ENCODE peak calls at places on chromosome 7, in ten cellular contexts. Z is WERI-Rb-1, E is thoracic aorta, N is astrocyte of the cerebellum, H is endodermal cell, J is endothelial cell, S is heart right ventricle, Y is heart left ventricle, P is left lung, V is tibial artery. I is an unnamed sample.

GRCh38 chr7:537911-538634 is 18.4 kb upstream of the PDGFA start:
- DNase-seq in Z (no peak), E (no peak), N (no peak), H (peak), J (no peak), S (peak), Y (no peak), P (peak), V (peak), I (no peak)

GRCh38 chr7:39633563-39634550 is 10.5 kb downstream of the RALA start:
- DNase-seq in Z (no peak), E (no peak), N (no peak), H (no peak), J (no peak), S (no peak), Y (no peak), P (no peak), V (no peak), I (no peak)

GRCh38 chr7:78412216-78412858 is 613.8 kb downstream of the PHTF2 start:
- DNase-seq in Z (no peak), E (no peak), N (no peak), H (no peak), J (no peak), S (no peak), Y (no peak), P (no peak), V (no peak), I (no peak)

GRCh38 chr7:19353158-19353557 is 207.9 kb upstream of the FERD3L start:
- DNase-seq in Z (no peak), E (no peak), N (no peak), H (no peak), J (no peak), S (no peak), Y (no peak), P (no peak), V (no peak), I (no peak)

GRCh38 chr7:80884511-80885195 is 34.2 kb downstream of the SEMA3C start:
- DNase-seq in Z (no peak), E (no peak), N (no peak), H (no peak), J (no peak), S (no peak), Y (no peak), P (no peak), V (no peak), I (no peak)

GRCh38 chr7:64277630-64278029 is 36.1 kb upstream of the ZNF736 start:
- DNase-seq in Z (no peak), E (no peak), N (no peak), H (no peak), J (no peak), S (no peak), Y (no peak), P (no peak), V (no peak), I (no peak)

GRCh38 chr7:36871863-36872262 is 147.6 kb upstream of the AOAH start:
- DNase-seq in Z (no peak), E (no peak), N (no peak), H (no peak), J (no peak), S (no peak), Y (no peak), P (no peak), V (no peak), I (no peak)

GRCh38 chr7:24337180-24337579 is 53.2 kb downstream of the NPY start:
- DNase-seq in Z (no peak), E (no peak), N (no peak), H (peak), J (no peak), S (no peak), Y (no peak), P (no peak), V (no peak), I (no peak)

GRCh38 chr7:143974457-143974856 is 19.8 kb downstream of the OR2F1 start:
- DNase-seq in Z (no peak), E (no peak), N (no peak), H (no peak), J (no peak), S (no peak), Y (no peak), P (no peak), V (no peak), I (no peak)

GRCh38 chr7:154757756-154758155 is 245.2 kb downstream of the PAXIP1 start:
- DNase-seq in Z (no peak), E (no peak), N (no peak), H (no peak), J (no peak), S (no peak), Y (no peak), P (no peak), V (no peak), I (no peak)

GRCh38 chr7:155190608-155191536 is 106.8 kb upstream of the INSIG1 start:
- DNase-seq in Z (peak), E (no peak), N (no peak), H (peak), J (peak), S (peak), Y (no peak), P (peak), V (no peak), I (no peak)

GRCh38 chr7:155862088-155862487 is 49.8 kb upstream of the SHH start:
- DNase-seq in Z (no peak), E (no peak), N (no peak), H (no peak), J (no peak), S (no peak), Y (no peak), P (no peak), V (no peak), I (no peak)

GRCh38 chr7:3922175-3922635 is 621.2 kb downstream of the SDK1 start:
- DNase-seq in Z (peak), E (peak), N (peak), H (peak), J (peak), S (peak), Y (no peak), P (peak), V (no peak), I (no peak)

GRCh38 chr7:158365332-158365731 is 222.3 kb downstream of the PTPRN2 start:
- DNase-seq in Z (no peak), E (no peak), N (no peak), H (no peak), J (no peak), S (no peak), Y (no peak), P (peak), V (peak), I (no peak)

GRCh38 chr7:71795373-71795772 is 616.8 kb downstream of the CALN1 start:
- DNase-seq in Z (no peak), E (no peak), N (no peak), H (no peak), J (no peak), S (no peak), Y (no peak), P (no peak), V (no peak), I (no peak)

GRCh38 chr7:118232837-118233236 is 8.3 kb downstream of the ANKRD7 start:
- DNase-seq in Z (no peak), E (no peak), N (peak), H (no peak), J (no peak), S (no peak), Y (no peak), P (no peak), V (no peak), I (no peak)

GRCh38 chr7:127154101-127154500 is 98.6 kb downstream of the GRM8 start:
- DNase-seq in Z (no peak), E (no peak), N (no peak), H (no peak), J (no peak), S (no peak), Y (no peak), P (no peak), V (no peak), I (no peak)

GRCh38 chr7:127153315-127153714 is 99.4 kb downstream of the GRM8 start:
- DNase-seq in Z (no peak), E (no peak), N (no peak), H (no peak), J (no peak), S (no peak), Y (no peak), P (no peak), V (no peak), I (no peak)

GRCh38 chr7:127154958-127155357 is 97.8 kb downstream of the GRM8 start:
- DNase-seq in Z (no peak), E (no peak), N (no peak), H (no peak), J (no peak), S (no peak), Y (no peak), P (no peak), V (no peak), I (no peak)

DNA sequence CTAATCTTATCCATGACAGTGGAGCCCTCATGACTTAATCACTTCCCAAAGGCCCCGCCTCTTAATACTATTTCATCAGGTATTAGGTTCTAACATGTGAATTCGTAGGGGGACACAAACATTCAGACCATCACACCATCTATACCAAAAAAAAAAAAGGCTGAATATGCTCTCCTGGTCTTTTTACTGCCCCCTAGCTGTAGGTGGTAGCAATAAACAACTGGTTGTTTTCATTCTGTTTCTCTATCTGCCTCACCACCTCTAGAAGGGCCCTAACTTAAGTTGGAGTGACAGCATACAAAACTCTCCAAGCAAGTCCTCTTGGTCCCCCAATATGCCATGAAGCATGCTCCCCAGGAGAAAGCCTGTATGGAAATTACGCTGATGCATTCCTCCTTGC is 94.1 kb downstream of the GRM8 start:
- DNase-seq in Z (no peak), E (no peak), N (no peak), H (no peak), J (no peak), S (no peak), Y (no peak), P (no peak), V (no peak), I (no peak)
- TF ChIP-seq CTCF in Z (peak), E (no peak), N (no peak), H (peak), J (peak), S (no peak), Y (no peak), P (no peak), V (no peak), I (peak)

DNA sequence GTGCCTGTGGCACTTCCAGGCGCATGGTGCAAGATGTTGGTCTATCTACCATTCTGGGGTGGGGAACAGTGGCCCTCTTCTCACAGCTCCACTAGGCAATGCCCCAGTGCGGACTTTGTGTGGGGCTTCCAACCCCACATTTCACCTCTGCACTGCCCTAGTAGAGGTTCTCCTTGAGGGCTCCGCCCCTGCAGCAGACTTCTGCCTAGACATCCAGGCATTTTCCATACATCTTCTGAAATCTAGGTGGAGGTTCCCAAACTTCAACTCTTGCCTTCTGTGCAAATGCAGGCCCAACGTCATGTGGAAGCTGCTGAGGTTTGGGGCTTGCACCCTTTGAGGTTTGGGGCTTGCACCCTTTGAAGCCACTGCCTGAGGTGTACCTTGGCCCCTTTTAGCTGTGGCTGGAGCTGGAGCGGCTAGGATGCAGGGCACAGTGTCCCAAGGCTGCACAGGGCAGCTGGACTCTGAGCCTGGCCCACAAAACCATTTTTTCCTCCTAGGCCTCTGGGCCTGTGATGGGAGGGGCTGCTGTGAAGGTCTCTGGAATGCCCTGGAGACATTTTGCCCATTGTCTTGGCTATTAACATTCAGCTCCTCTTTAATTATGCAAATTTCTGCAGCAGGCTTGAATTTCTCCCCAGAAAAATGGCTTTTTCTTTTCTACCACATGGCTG is 130.6 kb upstream of the EFCAB10 start:
- DNase-seq in Z (no peak), E (no peak), N (no peak), H (no peak), J (no peak), S (no peak), Y (no peak), P (no peak), V (no peak), I (no peak)
- TF ChIP-seq CTCF in Z (no peak), E (no peak), N (no peak), H (no peak), J (no peak), S (no peak), Y (no peak), P (no peak), V (no peak), I (no peak)

GRCh38 chr7:35758421-35758820 is 42.4 kb upstream of the SEPTIN7 start:
- DNase-seq in Z (peak), E (no peak), N (no peak), H (peak), J (peak), S (no peak), Y (no peak), P (no peak), V (no peak), I (no peak)
- TF ChIP-seq CTCF in Z (no peak), E (no peak), N (no peak), H (peak), J (no peak), S (no peak), Y (no peak), P (no peak), V (no peak), I (no peak)

DNA sequence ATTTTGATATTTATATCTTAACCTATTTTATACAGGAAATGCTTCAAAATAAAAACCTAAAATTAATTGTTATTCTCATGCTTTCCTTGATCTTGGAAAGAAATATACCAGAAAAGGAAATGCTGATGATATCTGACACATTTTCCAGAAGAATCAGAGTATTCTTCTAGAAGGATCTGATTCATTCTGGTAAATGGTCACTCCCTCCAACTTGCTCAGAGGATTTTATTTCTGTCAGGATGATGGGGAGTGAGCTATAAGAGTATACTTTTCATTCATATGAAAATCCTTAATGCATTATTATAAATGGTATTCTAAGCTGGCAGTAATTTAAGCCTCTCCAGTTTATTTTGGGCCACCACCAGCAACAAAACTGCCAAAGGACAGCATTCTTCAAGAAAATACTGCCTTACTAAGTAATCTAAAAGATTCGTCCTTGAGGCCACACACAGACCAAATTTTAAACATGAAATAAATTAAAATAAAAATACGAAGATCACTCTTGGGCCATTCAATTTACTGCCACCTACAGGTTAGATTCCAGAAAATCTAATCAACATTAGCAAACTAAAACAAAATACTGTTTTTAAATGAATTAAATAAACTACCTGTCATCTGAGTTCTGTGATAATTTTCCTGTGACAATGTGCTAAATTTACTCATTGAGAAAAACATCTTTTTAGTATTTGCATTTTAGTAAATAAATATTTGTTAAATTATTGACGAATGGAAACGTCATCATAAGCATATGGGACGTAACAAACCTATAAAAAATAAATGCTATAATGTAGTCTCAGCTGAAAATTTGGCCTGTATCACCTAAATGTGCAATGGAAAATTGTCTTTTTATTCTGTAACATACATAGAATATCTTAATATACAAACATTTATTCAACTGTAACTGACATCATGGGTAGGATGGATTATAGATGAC is 71.9 kb downstream of the ITGB8 start:
- DNase-seq in Z (no peak), E (no peak), N (no peak), H (no peak), J (no peak), S (no peak), Y (no peak), P (no peak), V (no peak), I (no peak)
- TF ChIP-seq CTCF in Z (no peak), E (no peak), N (peak), H (peak), J (peak), S (peak), Y (peak), P (no peak), V (peak), I (peak)

GRCh38 chr7:131537581-131537980 is 18.8 kb downstream of the PODXL start:
- DNase-seq in Z (no peak), E (no peak), N (no peak), H (no peak), J (no peak), S (no peak), Y (peak), P (no peak), V (no peak), I (no peak)

GRCh38 chr7:131538071-131538790 is 18.2 kb downstream of the PODXL start:
- DNase-seq in Z (no peak), E (no peak), N (no peak), H (no peak), J (no peak), S (no peak), Y (peak), P (no peak), V (no peak), I (no peak)

GRCh38 chr7:131538791-131539179 is 17.6 kb downstream of the PODXL start:
- DNase-seq in Z (peak), E (no peak), N (no peak), H (peak), J (no peak), S (peak), Y (peak), P (no peak), V (no peak), I (no peak)

GRCh38 chr7:131543298-131543697 is 13.1 kb downstream of the PODXL start:
- DNase-seq in Z (no peak), E (no peak), N (no peak), H (no peak), J (no peak), S (no peak), Y (peak), P (no peak), V (no peak), I (no peak)

DNA sequence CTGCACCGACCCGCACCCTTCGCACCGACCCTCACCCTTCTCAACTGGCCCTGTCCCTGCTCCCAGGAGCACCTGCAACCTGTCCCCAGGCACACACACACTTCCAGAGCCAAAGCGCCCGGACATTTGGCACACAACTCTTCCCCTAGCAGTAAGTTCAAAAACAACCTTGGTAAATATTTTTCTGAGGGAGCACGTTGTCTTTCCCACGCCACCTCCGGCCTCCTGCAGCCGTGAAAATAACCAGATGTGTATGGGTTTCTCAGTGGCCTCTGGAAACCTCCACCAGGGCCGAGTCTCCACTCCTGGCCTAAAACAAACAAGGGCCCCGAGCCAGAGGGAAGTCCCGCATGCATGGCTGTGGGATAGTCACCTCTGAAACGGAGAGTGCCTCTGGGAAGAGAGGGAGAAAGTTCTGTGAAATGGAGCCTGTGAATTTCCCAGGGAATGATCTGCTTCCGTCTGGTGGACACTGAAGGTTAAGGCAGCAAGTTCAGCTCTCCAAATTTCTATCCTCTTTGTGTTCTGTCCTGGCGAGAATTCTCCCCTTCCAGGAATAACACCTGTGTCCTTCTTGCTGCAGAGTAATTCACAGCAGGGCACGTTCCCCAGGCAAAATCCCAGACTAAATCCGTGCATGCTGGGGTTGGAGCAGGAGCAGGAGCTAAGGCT is 15.8 kb downstream of the PODXL start:
- DNase-seq in Z (no peak), E (no peak), N (no peak), H (peak), J (no peak), S (peak), Y (no peak), P (no peak), V (no peak), I (no peak)
- TF ChIP-seq CTCF in Z (no peak), E (no peak), N (peak), H (peak), J (no peak), S (peak), Y (peak), P (no peak), V (peak), I (no peak)

GRCh38 chr7:127338122-127338521 is 54.4 kb downstream of the ZNF800 start:
- DNase-seq in Z (no peak), E (no peak), N (no peak), H (no peak), J (no peak), S (no peak), Y (no peak), P (no peak), V (no peak), I (no peak)
- TF ChIP-seq CTCF in Z (no peak), E (no peak), N (no peak), H (no peak), J (no peak), S (no peak), Y (no peak), P (no peak), V (no peak), I (no peak)

GRCh38 chr7:1593091-1593866 is 23.4 kb upstream of the PSMG3 start:
- DNase-seq in Z (peak), E (no peak), N (no peak), H (peak), J (peak), S (no peak), Y (no peak), P (no peak), V (no peak), I (no peak)
- TF ChIP-seq CTCF in Z (peak), E (no peak), N (no peak), H (peak), J (peak), S (peak), Y (peak), P (peak), V (no peak), I (peak)

DNA sequence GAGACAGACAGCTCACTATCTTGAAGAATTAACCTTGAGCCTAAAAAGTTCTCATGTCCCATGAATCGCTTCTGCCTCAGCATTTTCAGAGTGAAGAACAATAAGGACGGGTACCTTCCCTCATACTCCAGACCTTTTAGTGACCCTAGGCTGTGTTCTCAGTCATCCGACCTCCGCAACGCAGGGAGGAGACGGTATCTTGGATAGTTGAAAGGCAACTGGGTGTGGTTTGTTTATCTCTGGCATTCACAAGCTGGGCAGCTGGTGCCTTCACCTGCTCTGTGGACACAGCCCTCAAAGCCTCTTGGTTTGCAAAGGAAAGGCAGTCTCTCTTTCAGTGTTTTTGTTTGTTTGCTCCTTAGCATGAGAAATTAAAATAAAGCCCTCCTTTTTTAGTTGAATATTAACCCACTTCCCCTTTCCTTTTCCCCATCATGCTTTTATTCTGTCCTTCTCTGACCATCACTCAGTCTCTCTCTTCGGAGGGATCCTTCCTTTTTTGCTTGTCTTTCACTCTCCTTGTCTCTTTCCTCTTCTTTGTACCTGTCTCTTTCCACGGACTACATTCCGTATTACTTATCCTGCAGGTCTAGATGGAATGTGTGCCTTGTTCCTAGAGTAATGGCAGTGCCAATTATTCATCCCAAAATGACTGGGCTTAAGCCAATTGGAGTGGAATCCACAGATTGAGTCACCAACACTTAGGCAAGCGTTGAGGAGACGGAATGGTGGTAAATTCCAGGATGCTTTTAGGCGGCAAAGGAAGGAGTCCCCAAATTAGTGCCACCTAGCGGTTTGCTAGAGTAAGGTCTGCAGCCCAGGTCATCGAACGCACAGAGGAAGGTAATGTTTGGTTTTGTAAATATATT is 45.8 kb downstream of the PRR15 start:
- DNase-seq in Z (no peak), E (no peak), N (no peak), H (peak), J (peak), S (no peak), Y (no peak), P (no peak), V (no peak), I (no peak)
- TF ChIP-seq CTCF in Z (peak), E (no peak), N (peak), H (peak), J (peak), S (peak), Y (peak), P (peak), V (peak), I (no peak)